ENCODE peak calls at places on chromosomes 13 and 19, in four cellular contexts. Z is fibroblast of pulmonary artery, U is SK-N-MC, W is mucosa of gallbladder. T is an unnamed sample.

GRCh38 chr19:30649934-30650614 is 277.9 kb downstream of the ZNF536 start:
- DNase-seq in Z (peak), W (peak), U (peak), T (peak)

GRCh38 chr19:7783991-7784421 is 21.0 kb downstream of the CLEC4M start:
- DNase-seq in Z (peak), W (no peak), U (no peak), T (peak)

GRCh38 chr13:43846496-43846895 is 33.0 kb downstream of the CCDC122 start:
- DNase-seq in W (no peak), U (no peak), Z (peak), T (peak)

GRCh38 chr19:16458391-16459128 is 13.2 kb downstream of the EPS15L1 start:
- DNase-seq in W (no peak), Z (no peak), U (no peak), T (no peak)

GRCh38 chr19:5182811-5183210 is 157.8 kb downstream of the PTPRS start:
- DNase-seq in W (no peak), U (no peak), Z (no peak), T (no peak)

GRCh38 chr13:113831061-113831460 is 32.8 kb downstream of the GAS6 start:
- DNase-seq in Z (no peak), W (no peak), U (no peak), T (no peak)

GRCh38 chr13:109517516-109517915 is 268.9 kb downstream of the IRS2 start:
- DNase-seq in W (no peak), Z (peak), U (no peak), T (no peak)

GRCh38 chr19:18895038-18895827 is 725 bp downstream of the CERS1 start:
- DNase-seq in Z (peak), W (no peak), U (no peak), T (peak)

GRCh38 chr19:21835429-21835809 is 563 bp downstream of the ZNF43 start:
- DNase-seq in Z (no peak), W (no peak), U (no peak), T (no peak)

GRCh38 chr19:30146346-30146745 is 204.3 kb downstream of the URI1 start:
- DNase-seq in U (no peak), Z (no peak), W (no peak), T (no peak)

GRCh38 chr19:579111-579841 is 6.9 kb downstream of the BSG start:
- DNase-seq in W (no peak), U (no peak), Z (no peak), T (no peak)

GRCh38 chr19:9958451-9958850 is 22.1 kb upstream of the OLFM2 start:
- DNase-seq in Z (peak), W (no peak), U (no peak), T (peak)

GRCh38 chr19:41795031-41795461 is 1.3 kb upstream of the CEACAM3 start:
- DNase-seq in U (no peak), Z (peak), W (peak), T (peak)

GRCh38 chr13:74765955-74766354 is 631.8 kb upstream of the KLF12 start:
- DNase-seq in U (no peak), Z (no peak), W (no peak), T (no peak)

GRCh38 chr13:105804561-105805190 is 730.8 kb downstream of the EFNB2 start:
- DNase-seq in Z (peak), W (no peak), U (no peak), T (peak)

GRCh38 chr19:46624958-46625661 is at the start of gene PTGIR:
- DNase-seq in U (no peak), W (peak), Z (peak), T (peak)

GRCh38 chr13:18964942-18965341 is 216.7 kb downstream of the TUBA3C start:
- DNase-seq in Z (no peak), W (no peak), U (no peak), T (no peak)

GRCh38 chr13:24693862-24694471 is 13.8 kb downstream of the ATP12A start:
- DNase-seq in U (peak), W (no peak), Z (peak), T (peak)

GRCh38 chr13:21476893-21477472 is 17.9 kb upstream of the ZDHHC20 start:
- DNase-seq in U (no peak), Z (peak), W (peak), T (peak)

GRCh38 chr13:83829800-83830199 is 52.5 kb downstream of the SLITRK1 start:
- DNase-seq in U (no peak), Z (peak), W (no peak), T (no peak)

GRCh38 chr13:45615501-45616101 is at the start of gene ERICH6B:
- DNase-seq in U (no peak), W (no peak), Z (peak), T (peak)

GRCh38 chr19:55352040-55352439 is 2.5 kb downstream of the COX6B2 start:
- DNase-seq in Z (no peak), W (no peak), U (no peak), T (no peak)